ENCODE peak calls at places on chromosomes 4 and X, in five cellular contexts. J is mammary epithelial cell, H is trophoblast cell, N is uterus, X is heart right ventricle. Y is an unnamed sample.

GRCh38 chr4:145497199-145498149 is 15.8 kb downstream of the SMAD1 start:
- DNase-seq in J (no peak), H (no peak), N (no peak), X (no peak), Y (no peak)

GRCh38 chrX:151419748-151420147 is 22.7 kb downstream of the VMA21 start:
- DNase-seq in J (no peak), H (no peak), N (no peak), X (no peak), Y (no peak)

GRCh38 chrX:146602246-146602645 is 207.3 kb upstream of the CXorf51B start:
- DNase-seq in J (no peak), H (peak; percentile 1), N (no peak), X (no peak), Y (no peak)

GRCh38 chr4:54683616-54684346 is 26.0 kb downstream of the KIT start:
- DNase-seq in J (peak; percentile 56), H (peak; percentile 44), N (no peak), X (no peak), Y (no peak)

GRCh38 chrX:68710870-68711576 is 63.6 kb downstream of the STARD8 start:
- DNase-seq in J (peak; percentile 25), H (peak; percentile 33), N (peak; percentile 28), X (no peak), Y (no peak)

GRCh38 chrX:104318330-104319009 is 63.7 kb upstream of the ESX1 start:
- DNase-seq in J (peak; percentile 88), H (peak; percentile 60), N (no peak), X (no peak), Y (no peak)

GRCh38 chrX:35890699-35891098 is 28.8 kb upstream of the CFAP47 start:
- DNase-seq in J (peak; percentile 35), H (peak; percentile 30), N (no peak), X (no peak), Y (peak; percentile 7)

GRCh38 chrX:154541896-154542722 is 4.5 kb downstream of the G6PD start:
- DNase-seq in J (peak; percentile 84), H (no peak), N (peak; percentile 88), X (peak; percentile 62), Y (no peak)

GRCh38 chr4:38154681-38155588 is 194.7 kb downstream of the PTTG2 start:
- DNase-seq in J (peak; percentile 54), H (no peak), N (no peak), X (peak; percentile 60), Y (no peak)

DNA sequence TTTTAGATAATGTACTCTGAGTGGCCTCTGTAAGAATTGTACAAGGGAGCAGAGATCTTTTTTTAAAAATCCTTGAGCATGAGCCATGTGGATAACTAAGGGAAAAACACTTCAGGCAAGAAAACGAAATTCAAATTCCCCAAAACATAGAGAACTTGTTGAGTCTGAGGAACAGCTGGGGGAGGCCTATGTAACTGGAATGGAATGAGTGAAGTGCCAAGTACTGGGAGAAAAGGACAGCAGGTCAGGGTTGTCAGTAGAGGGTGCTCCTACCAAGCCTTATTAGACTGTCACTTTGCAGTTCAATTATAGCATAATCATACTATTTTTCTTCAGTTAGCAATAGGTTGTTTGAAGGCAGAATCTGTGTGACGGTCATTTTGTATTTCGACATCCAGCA is 135.1 kb downstream of the ARHGAP6 start:
- DNase-seq in J (no peak), H (no peak), N (no peak), X (no peak), Y (no peak)
- H3K27ac ChIP-seq in J (no peak overlapping the region), H (no peak overlapping the region), N (no peak overlapping the region), X (no peak overlapping the region), Y (no peak overlapping the region)

GRCh38 chrX:48957827-48958634 is 624 bp upstream of the OTUD5 start:
- DNase-seq in J (peak; percentile 95), H (peak; percentile 95), N (peak; percentile 94), X (peak; percentile 92), Y (peak; percentile 84)
- H3K27me3 ChIP-seq in J (no peaks in the 10 kb centered on the region), H (no peaks in the 10 kb centered on the region), N (no peaks in the 10 kb centered on the region), X (no peaks in the 10 kb centered on the region), Y (no peaks in the 10 kb centered on the region)

DNA sequence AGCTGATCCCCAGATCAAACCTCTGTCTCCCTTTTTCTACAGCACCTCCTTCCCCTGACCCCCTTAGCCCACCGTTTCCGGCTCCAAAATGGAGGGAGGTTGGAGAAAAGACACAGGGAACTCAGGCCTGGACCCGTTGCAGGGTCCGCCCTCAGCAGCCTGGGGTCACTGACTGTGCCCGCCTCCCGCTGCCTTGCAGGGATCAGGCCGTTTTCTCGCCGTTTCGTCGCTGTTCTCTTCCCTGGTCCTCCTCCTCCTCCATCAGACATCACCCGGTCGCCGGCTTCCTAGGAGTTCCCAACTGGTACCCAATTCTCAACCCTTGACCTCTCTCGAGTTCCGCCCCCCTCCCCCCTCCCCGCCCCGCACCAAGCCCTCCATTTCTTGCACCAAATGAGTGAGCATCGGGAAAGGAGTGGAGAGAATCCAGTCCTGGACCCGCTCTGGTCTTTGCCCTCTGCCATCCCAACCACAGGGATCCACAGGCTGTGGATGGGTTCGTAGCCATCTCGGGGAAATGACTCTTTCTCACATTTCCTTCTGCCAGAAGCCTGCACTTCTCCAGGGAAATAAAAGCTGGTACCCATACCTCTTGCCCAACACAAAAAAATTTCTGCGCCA is 493 bp downstream of the TCEAL5 start:
- DNase-seq in J (no peak), H (no peak), N (no peak), X (no peak), Y (no peak)
- H3K4me3 ChIP-seq in J (no peak overlapping the region), H (no peak overlapping the region), N (peak overlapping the region; percentile 18), X (no peak overlapping the region), Y (no peak overlapping the region)

DNA sequence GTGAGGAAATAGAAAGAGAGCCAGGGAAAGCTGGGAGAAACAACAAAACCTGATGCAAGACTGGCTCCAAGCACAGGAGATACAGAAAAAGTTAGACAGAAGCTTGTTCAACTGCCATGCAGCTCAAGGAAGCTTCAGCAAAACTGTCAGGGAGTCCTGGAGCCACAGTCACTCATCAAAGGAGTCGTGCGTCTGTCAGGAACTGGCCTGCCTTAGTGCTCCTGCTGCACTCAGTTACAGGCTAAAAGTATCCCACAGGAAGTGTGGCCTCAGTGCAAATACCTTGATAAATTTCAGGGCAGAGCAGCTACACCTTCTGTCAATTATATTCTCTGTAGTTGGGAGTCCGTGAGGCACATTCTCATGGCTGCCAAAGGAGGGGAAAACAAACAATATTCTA is 655.5 kb upstream of the INTU start:
- DNase-seq in J (no peak), H (no peak), N (no peak), X (no peak), Y (no peak)
- H3K27ac ChIP-seq in J (no peak overlapping the region), H (no peak overlapping the region), N (no peak overlapping the region), X (no peak overlapping the region), Y (no peak overlapping the region)

GRCh38 chr4:16005671-16006070 is 42.7 kb upstream of the FGFBP2 start:
- DNase-seq in J (no peak), H (no peak), N (no peak), X (no peak), Y (no peak)

GRCh38 chr4:15996773-15997172 is 33.8 kb upstream of the FGFBP2 start:
- DNase-seq in J (no peak), H (no peak), N (no peak), X (no peak), Y (no peak)

GRCh38 chr4:16000708-16001483 is 37.9 kb upstream of the FGFBP2 start:
- DNase-seq in J (no peak), H (no peak), N (no peak), X (no peak), Y (no peak)

GRCh38 chr4:15995826-15996225 is 32.9 kb upstream of the FGFBP2 start:
- DNase-seq in J (no peak), H (no peak), N (no peak), X (no peak), Y (no peak)

GRCh38 chr4:16001484-16001858 is 38.5 kb upstream of the FGFBP2 start:
- DNase-seq in J (peak; percentile 56), H (peak; percentile 53), N (peak; percentile 57), X (no peak), Y (peak; percentile 63)
- H3K27me3 ChIP-seq in J (peaks cover 6% of the 10 kb centered on the region), H (no peaks in the 10 kb centered on the region), N (no peaks in the 10 kb centered on the region), X (no peaks in the 10 kb centered on the region), Y (no peaks in the 10 kb centered on the region)

GRCh38 chr4:143353797-143354196 is 17.1 kb downstream of the GAB1 start:
- DNase-seq in J (no peak), H (no peak), N (no peak), X (no peak), Y (no peak)

GRCh38 chr4:143354990-143355389 is 18.3 kb downstream of the GAB1 start:
- DNase-seq in J (no peak), H (no peak), N (no peak), X (no peak), Y (no peak)

GRCh38 chr4:143357161-143357845 is 20.6 kb downstream of the GAB1 start:
- DNase-seq in J (peak; percentile 87), H (no peak), N (no peak), X (no peak), Y (no peak)

GRCh38 chr4:143356493-143356892 is 19.8 kb downstream of the GAB1 start:
- DNase-seq in J (peak; percentile 75), H (no peak), N (no peak), X (no peak), Y (no peak)

DNA sequence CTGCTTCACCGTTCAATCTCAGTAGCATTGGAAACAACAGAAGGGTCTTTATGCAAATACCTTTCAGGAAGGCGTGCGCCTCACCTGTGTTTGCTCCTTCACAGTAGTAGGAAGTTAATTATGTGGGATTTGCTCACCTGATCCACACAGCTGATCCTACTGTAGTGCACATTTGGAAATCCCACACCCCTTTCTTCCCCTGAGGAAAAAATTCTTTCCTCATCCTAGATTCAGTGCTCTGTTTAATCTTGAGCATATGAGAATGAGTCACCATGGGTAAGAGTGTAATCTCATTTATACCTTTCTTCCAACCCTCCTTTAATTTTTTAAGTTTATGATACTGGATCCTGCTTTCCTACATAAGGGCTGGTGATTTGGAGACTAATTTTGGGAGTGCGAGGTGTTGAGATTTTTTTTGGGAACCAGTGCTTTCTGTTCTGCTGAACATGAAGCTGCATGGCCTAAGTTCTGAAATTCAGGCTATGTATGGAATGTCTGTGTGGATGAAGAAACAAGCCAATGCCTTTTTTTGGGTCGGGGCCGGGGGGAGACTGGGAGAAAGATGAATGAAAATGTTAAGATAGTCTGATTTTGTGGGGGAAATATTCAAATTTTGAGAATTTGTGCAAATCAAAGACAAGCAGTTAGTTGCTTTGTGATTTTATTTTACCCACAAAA is 19.0 kb downstream of the GAB1 start:
- DNase-seq in J (peak; percentile 85), H (peak; percentile 30), N (no peak), X (no peak), Y (no peak)
- H3K4me3 ChIP-seq in J (no peak overlapping the region), H (no peak overlapping the region), N (no peak overlapping the region), X (no peak overlapping the region), Y (no peak overlapping the region)

DNA sequence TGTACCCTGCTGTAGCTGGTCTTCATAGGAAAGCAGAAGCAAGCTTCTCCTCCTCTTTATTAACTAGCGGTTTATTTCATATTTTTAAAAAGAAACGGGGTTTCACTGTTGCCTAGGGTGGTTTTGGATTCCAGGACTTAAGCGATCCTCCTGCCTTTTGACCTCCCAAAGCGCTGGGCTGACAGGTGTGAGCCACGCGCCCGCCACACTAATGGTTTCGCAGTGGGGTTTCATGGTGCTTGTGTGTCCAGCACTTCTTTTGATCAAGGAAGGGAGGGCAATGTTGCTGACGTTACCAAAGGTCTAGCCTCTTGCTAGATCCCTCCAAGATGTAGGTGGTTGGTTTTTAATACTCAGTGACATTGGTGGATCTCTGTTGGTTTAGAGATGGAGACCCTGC is 1.4 kb downstream of the MAEA start:
- DNase-seq in J (no peak), H (no peak), N (no peak), X (no peak), Y (no peak)
- H3K27ac ChIP-seq in J (peak overlapping the region; percentile 80), H (no peak overlapping the region), N (no peak overlapping the region), X (peak overlapping the region; percentile 97), Y (no peak overlapping the region)

DNA sequence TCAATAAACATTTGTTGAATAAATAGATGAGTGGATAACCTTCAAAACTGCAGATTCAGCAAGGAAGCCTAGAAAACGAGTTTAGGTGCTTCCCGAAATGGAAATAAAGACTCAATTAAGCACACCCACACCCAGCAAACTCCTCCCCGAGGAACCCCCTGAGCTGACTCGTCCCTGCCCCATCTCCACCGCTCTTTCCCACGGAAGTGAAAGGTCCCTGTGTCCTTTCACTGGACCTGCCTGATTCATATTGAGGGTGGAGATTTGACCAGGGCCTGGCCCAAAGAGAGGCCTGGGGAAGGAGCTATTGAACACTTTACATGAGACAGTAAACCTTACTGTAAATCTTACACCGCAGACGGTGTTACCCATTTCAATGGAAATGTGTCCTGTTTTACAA is 129.1 kb downstream of the CPZ start:
- DNase-seq in J (no peak), H (no peak), N (peak; percentile 2), X (no peak), Y (no peak)
- H3K27me3 ChIP-seq in J (no peaks in the 10 kb centered on the region), H (no peaks in the 10 kb centered on the region), N (no peaks in the 10 kb centered on the region), X (peaks cover 50% of the 10 kb centered on the region), Y (no peaks in the 10 kb centered on the region)

Y was measured in iPS DF 6.9.